ENCODE peak calls at places on chromosomes 3 and 15, in seven cellular contexts. One of them, this sample, is unnamed.

GRCh38 chr3:123750659-123751420 is 133.3 kb downstream of the MYLK start:
- DNase-seq in stomach: no peak
- DNase-seq in tibial nerve: no peak
- DNase-seq in A549: peak
- DNase-seq in thyroid gland: no peak
- DNase-seq in HepG2: peak
- DNase-seq in Peyer's patch: no peak
- DNase-seq in this sample: no peak

GRCh38 chr3:37387462-37387861 is 213.1 kb upstream of the LRRFIP2 start:
- DNase-seq in Peyer's patch: no peak
- DNase-seq in tibial nerve: no peak
- DNase-seq in stomach: no peak
- DNase-seq in HepG2: no peak
- DNase-seq in A549: no peak
- DNase-seq in thyroid gland: no peak
- DNase-seq in this sample: no peak

GRCh38 chr3:134312873-134313838 is 61.1 kb downstream of the AMOTL2 start:
- DNase-seq in Peyer's patch: peak
- DNase-seq in thyroid gland: peak
- DNase-seq in tibial nerve: peak
- DNase-seq in HepG2: peak
- DNase-seq in stomach: peak
- DNase-seq in A549: no peak
- DNase-seq in this sample: peak

GRCh38 chr3:49021213-49021812 is 608 bp upstream of the NDUFAF3 start:
- DNase-seq in Peyer's patch: peak
- DNase-seq in A549: peak
- DNase-seq in thyroid gland: peak
- DNase-seq in tibial nerve: peak
- DNase-seq in stomach: peak
- DNase-seq in HepG2: peak
- DNase-seq in this sample: peak

GRCh38 chr15:65249641-65250040 is 37.0 kb downstream of the PARP16 start:
- DNase-seq in A549: no peak
- DNase-seq in stomach: no peak
- DNase-seq in tibial nerve: no peak
- DNase-seq in HepG2: no peak
- DNase-seq in thyroid gland: no peak
- DNase-seq in Peyer's patch: no peak
- DNase-seq in this sample: no peak

GRCh38 chr3:9351709-9352126 is 11.1 kb upstream of the THUMPD3 start:
- DNase-seq in thyroid gland: peak
- DNase-seq in HepG2: no peak
- DNase-seq in stomach: no peak
- DNase-seq in Peyer's patch: no peak
- DNase-seq in A549: no peak
- DNase-seq in tibial nerve: no peak
- DNase-seq in this sample: peak

GRCh38 chr15:25408929-25409328 is 29.9 kb downstream of the UBE3A start:
- DNase-seq in tibial nerve: no peak
- DNase-seq in Peyer's patch: no peak
- DNase-seq in HepG2: no peak
- DNase-seq in A549: no peak
- DNase-seq in thyroid gland: no peak
- DNase-seq in stomach: no peak
- DNase-seq in this sample: no peak

GRCh38 chr3:61518590-61518989 is 42.8 kb upstream of the PTPRG start:
- DNase-seq in HepG2: peak
- DNase-seq in tibial nerve: no peak
- DNase-seq in stomach: no peak
- DNase-seq in A549: no peak
- DNase-seq in Peyer's patch: no peak
- DNase-seq in thyroid gland: no peak
- DNase-seq in this sample: no peak

GRCh38 chr3:134216206-134216764 is 34.4 kb downstream of the RYK start:
- DNase-seq in stomach: no peak
- DNase-seq in tibial nerve: no peak
- DNase-seq in HepG2: no peak
- DNase-seq in Peyer's patch: no peak
- DNase-seq in thyroid gland: no peak
- DNase-seq in A549: no peak
- DNase-seq in this sample: no peak

GRCh38 chr3:38297947-38298711 is 16.0 kb downstream of the SLC22A14 start:
- DNase-seq in Peyer's patch: no peak
- DNase-seq in HepG2: no peak
- DNase-seq in thyroid gland: no peak
- DNase-seq in stomach: no peak
- DNase-seq in A549: peak
- DNase-seq in tibial nerve: no peak
- DNase-seq in this sample: no peak

GRCh38 chr3:164641071-164641470 is 437.2 kb downstream of the SI start:
- DNase-seq in HepG2: no peak
- DNase-seq in stomach: no peak
- DNase-seq in thyroid gland: no peak
- DNase-seq in A549: no peak
- DNase-seq in Peyer's patch: no peak
- DNase-seq in tibial nerve: no peak
- DNase-seq in this sample: no peak

GRCh38 chr3:191329654-191330308 is 545 bp downstream of the UTS2B start:
- DNase-seq in stomach: peak
- DNase-seq in A549: no peak
- DNase-seq in thyroid gland: peak
- DNase-seq in HepG2: peak
- DNase-seq in Peyer's patch: peak
- DNase-seq in tibial nerve: no peak
- DNase-seq in this sample: peak

GRCh38 chr3:107833722-107834416 is 257.0 kb downstream of the CD47 start:
- DNase-seq in stomach: no peak
- DNase-seq in tibial nerve: no peak
- DNase-seq in HepG2: no peak
- DNase-seq in A549: no peak
- DNase-seq in thyroid gland: no peak
- DNase-seq in Peyer's patch: no peak
- DNase-seq in this sample: no peak

GRCh38 chr3:148642616-148643015 is 55.1 kb upstream of the AGTR1 start:
- DNase-seq in A549: no peak
- DNase-seq in tibial nerve: no peak
- DNase-seq in HepG2: no peak
- DNase-seq in stomach: no peak
- DNase-seq in thyroid gland: no peak
- DNase-seq in Peyer's patch: no peak
- DNase-seq in this sample: no peak

GRCh38 chr15:95085056-95085455 is 853.7 kb downstream of the MCTP2 start:
- DNase-seq in thyroid gland: no peak
- DNase-seq in tibial nerve: no peak
- DNase-seq in A549: no peak
- DNase-seq in Peyer's patch: no peak
- DNase-seq in HepG2: no peak
- DNase-seq in stomach: no peak
- DNase-seq in this sample: no peak

GRCh38 chr3:72702390-72702789 is 145.9 kb downstream of the SHQ1 start:
- DNase-seq in thyroid gland: no peak
- DNase-seq in A549: no peak
- DNase-seq in tibial nerve: no peak
- DNase-seq in Peyer's patch: no peak
- DNase-seq in HepG2: peak
- DNase-seq in stomach: no peak
- DNase-seq in this sample: no peak

GRCh38 chr15:66895794-66896453 is 169.5 kb upstream of the SMAD3 start:
- DNase-seq in stomach: no peak
- DNase-seq in HepG2: no peak
- DNase-seq in thyroid gland: no peak
- DNase-seq in tibial nerve: no peak
- DNase-seq in A549: no peak
- DNase-seq in Peyer's patch: no peak
- DNase-seq in this sample: no peak

GRCh38 chr3:11479230-11479620 is 164.5 kb downstream of the VGLL4 start:
- DNase-seq in Peyer's patch: no peak
- DNase-seq in A549: no peak
- DNase-seq in stomach: no peak
- DNase-seq in HepG2: no peak
- DNase-seq in tibial nerve: no peak
- DNase-seq in thyroid gland: no peak
- DNase-seq in this sample: peak

GRCh38 chr3:151871639-151872468 is 1.6 kb upstream of the SUCNR1 start:
- DNase-seq in stomach: no peak
- DNase-seq in A549: no peak
- DNase-seq in Peyer's patch: no peak
- DNase-seq in HepG2: no peak
- DNase-seq in thyroid gland: no peak
- DNase-seq in tibial nerve: no peak
- DNase-seq in this sample: no peak

GRCh38 chr15:77419836-77420609 is at the start of gene PEAK1:
- DNase-seq in stomach: peak
- DNase-seq in A549: peak
- DNase-seq in tibial nerve: peak
- DNase-seq in thyroid gland: peak
- DNase-seq in HepG2: peak
- DNase-seq in Peyer's patch: peak
- DNase-seq in this sample: peak

GRCh38 chr3:141412936-141413354 is 44.6 kb downstream of the ZBTB38 start:
- DNase-seq in stomach: peak
- DNase-seq in Peyer's patch: peak
- DNase-seq in thyroid gland: peak
- DNase-seq in tibial nerve: peak
- DNase-seq in A549: no peak
- DNase-seq in HepG2: peak
- DNase-seq in this sample: peak

GRCh38 chr3:170809021-170809974 is 60.7 kb downstream of the RPL22L1 start:
- DNase-seq in Peyer's patch: no peak
- DNase-seq in thyroid gland: peak
- DNase-seq in stomach: no peak
- DNase-seq in HepG2: peak
- DNase-seq in tibial nerve: no peak
- DNase-seq in A549: peak
- DNase-seq in this sample: peak

GRCh38 chr3:111454551-111454950 is 87.4 kb upstream of the CD96 start:
- DNase-seq in tibial nerve: no peak
- DNase-seq in thyroid gland: no peak
- DNase-seq in A549: no peak
- DNase-seq in stomach: no peak
- DNase-seq in Peyer's patch: no peak
- DNase-seq in HepG2: no peak
- DNase-seq in this sample: no peak

GRCh38 chr3:9396301-9396631 is 1.1 kb upstream of the SETD5 start:
- DNase-seq in Peyer's patch: peak
- DNase-seq in tibial nerve: peak
- DNase-seq in stomach: peak
- DNase-seq in A549: peak
- DNase-seq in thyroid gland: peak
- DNase-seq in HepG2: no peak
- DNase-seq in this sample: peak

GRCh38 chr3:54358969-54359648 is 236.8 kb downstream of the CACNA2D3 start:
- DNase-seq in Peyer's patch: no peak
- DNase-seq in tibial nerve: no peak
- DNase-seq in A549: no peak
- DNase-seq in thyroid gland: peak
- DNase-seq in stomach: no peak
- DNase-seq in HepG2: no peak
- DNase-seq in this sample: no peak

GRCh38 chr15:68637755-68638405 is 59.1 kb downstream of the CORO2B start:
- DNase-seq in HepG2: no peak
- DNase-seq in stomach: peak
- DNase-seq in thyroid gland: peak
- DNase-seq in A549: no peak
- DNase-seq in Peyer's patch: peak
- DNase-seq in tibial nerve: peak
- DNase-seq in this sample: peak

GRCh38 chr3:82496890-82497560 is 735.6 kb upstream of the GBE1 start:
- DNase-seq in stomach: no peak
- DNase-seq in tibial nerve: no peak
- DNase-seq in thyroid gland: no peak
- DNase-seq in HepG2: peak
- DNase-seq in A549: no peak
- DNase-seq in Peyer's patch: no peak
- DNase-seq in this sample: no peak
- TF ChIP-seq CTCF in stomach: no peak
- TF ChIP-seq CTCF in tibial nerve: no peak
- TF ChIP-seq CTCF in thyroid gland: no peak
- TF ChIP-seq CTCF in HepG2: peak
- TF ChIP-seq CTCF in A549: no peak
- TF ChIP-seq CTCF in Peyer's patch: no peak
- TF ChIP-seq CTCF in this sample: no peak

DNA sequence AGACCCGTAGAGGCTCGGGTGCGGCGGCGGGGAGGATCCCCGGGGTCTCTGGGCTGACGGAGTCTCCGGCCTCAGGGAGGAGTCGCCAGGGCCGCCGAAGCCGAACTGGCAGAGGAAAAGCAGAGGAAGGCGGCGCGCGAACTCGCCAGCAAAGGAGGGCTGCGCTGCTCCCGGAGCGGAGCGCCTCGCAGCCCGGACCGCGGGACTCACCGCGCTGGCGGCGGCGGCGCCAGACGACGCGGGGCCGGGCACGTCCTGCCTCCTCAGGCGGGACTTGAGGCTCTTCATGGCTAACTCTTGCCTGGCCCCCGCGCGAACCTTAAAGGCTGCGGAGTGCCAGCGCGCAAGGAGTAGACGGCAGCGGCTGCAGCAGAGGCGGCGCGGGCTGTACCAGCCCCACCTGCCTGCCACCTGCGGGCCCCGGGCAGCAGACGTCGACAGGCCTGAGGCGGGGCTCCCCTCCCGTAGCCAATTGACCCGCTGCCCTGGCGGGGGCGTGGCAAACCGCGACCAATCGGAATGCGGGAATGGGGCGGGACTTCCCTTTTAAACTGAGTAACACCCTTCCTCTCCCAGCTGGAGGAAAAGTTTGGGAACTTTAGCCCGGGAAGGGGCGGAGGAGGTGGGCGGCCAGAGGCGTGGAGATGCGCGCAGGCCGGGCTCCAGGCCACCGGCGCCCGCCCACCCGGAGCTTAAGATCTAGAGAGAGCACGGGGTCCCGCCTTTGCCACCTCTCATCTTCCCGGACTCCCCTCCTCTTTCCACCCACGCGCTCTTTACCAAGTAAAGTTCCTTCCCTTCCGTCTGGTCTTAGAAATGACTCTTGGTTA is at the start of gene UACA:
- DNase-seq in thyroid gland: peak
- DNase-seq in A549: peak
- DNase-seq in tibial nerve: peak
- DNase-seq in Peyer's patch: peak
- DNase-seq in stomach: peak
- DNase-seq in HepG2: peak
- DNase-seq in this sample: peak
- H3K27ac ChIP-seq in thyroid gland: peak
- H3K27ac ChIP-seq in A549: peak
- H3K27ac ChIP-seq in tibial nerve: peak
- H3K27ac ChIP-seq in Peyer's patch: peak
- H3K27ac ChIP-seq in stomach: peak
- H3K27ac ChIP-seq in HepG2: peak
- H3K27ac ChIP-seq in this sample: peak

GRCh38 chr3:50327943-50328691 is at the start of gene TUSC2:
- DNase-seq in thyroid gland: peak
- DNase-seq in HepG2: peak
- DNase-seq in Peyer's patch: peak
- DNase-seq in A549: peak
- DNase-seq in stomach: peak
- DNase-seq in tibial nerve: peak
- DNase-seq in this sample: peak
- TF ChIP-seq POLR2A in thyroid gland: no peak
- TF ChIP-seq POLR2A in HepG2: no peak
- TF ChIP-seq POLR2A in Peyer's patch: peak
- TF ChIP-seq POLR2A in A549: peak
- TF ChIP-seq POLR2A in stomach: peak
- TF ChIP-seq POLR2A in tibial nerve: peak
- TF ChIP-seq POLR2A in this sample: peak

GRCh38 chr3:71245052-71245488 is 338.5 kb downstream of the FOXP1 start:
- DNase-seq in stomach: no peak
- DNase-seq in thyroid gland: no peak
- DNase-seq in tibial nerve: no peak
- DNase-seq in HepG2: peak
- DNase-seq in Peyer's patch: no peak
- DNase-seq in A549: no peak
- DNase-seq in this sample: peak
- TF ChIP-seq CTCF in stomach: no peak
- TF ChIP-seq CTCF in thyroid gland: no peak
- TF ChIP-seq CTCF in tibial nerve: no peak
- TF ChIP-seq CTCF in HepG2: no peak
- TF ChIP-seq CTCF in Peyer's patch: no peak
- TF ChIP-seq CTCF in A549: no peak
- TF ChIP-seq CTCF in this sample: no peak